ENCODE peak calls at places on chromosomes 3 and 15, in six cellular contexts. U is neural progenitor cell, Q is GM23248, D is GM23338, Y is hepatocyte, S is PC-9. N is an unnamed sample.

GRCh38 chr15:71329041-71329440 is 213.8 kb downstream of the THSD4 start:
- DNase-seq in U (no peak), Q (no peak), D (no peak), Y (no peak), S (no peak), N (no peak)

GRCh38 chr3:73086071-73086494 is 24.6 kb downstream of the EBLN2 start:
- DNase-seq in U (peak; percentile 64), Q (peak; percentile 68), D (peak; percentile 60), Y (peak; percentile 60), S (no peak), N (no peak)

GRCh38 chr15:59885832-59886231 is 118.3 kb upstream of the FOXB1 start:
- DNase-seq in U (no peak), Q (peak; percentile 19), D (peak; percentile 3), Y (peak; percentile 28), S (no peak), N (peak; percentile 48)

GRCh38 chr15:65896231-65896630 is 26.9 kb downstream of the RAB11A start:
- DNase-seq in U (no peak), Q (no peak), D (no peak), Y (no peak), S (no peak), N (no peak)

GRCh38 chr3:27094721-27095120 is 274.5 kb downstream of the NEK10 start:
- DNase-seq in U (no peak), Q (no peak), D (no peak), Y (no peak), S (no peak), N (no peak)

GRCh38 chr3:99708207-99708745 is 69.9 kb downstream of the COL8A1 start:
- DNase-seq in U (no peak), Q (no peak), D (no peak), Y (no peak), S (no peak), N (no peak)

GRCh38 chr3:53672987-53673386 is 173.2 kb downstream of the CHDH start:
- DNase-seq in U (no peak), Q (no peak), D (no peak), Y (peak; percentile 42), S (no peak), N (no peak)

GRCh38 chr15:48411971-48412591 is 80.9 kb downstream of the DUT start:
- DNase-seq in U (no peak), Q (peak; percentile 91), D (no peak), Y (no peak), S (no peak), N (no peak)

GRCh38 chr3:172317984-172318383 is 130.3 kb downstream of the GHSR start:
- DNase-seq in U (no peak), Q (peak; percentile 95), D (no peak), Y (no peak), S (peak; percentile 93), N (peak; percentile 13)

GRCh38 chr3:144142151-144142855 is 170.7 kb downstream of the DIPK2A start:
- DNase-seq in U (no peak), Q (peak; percentile 81), D (no peak), Y (peak; percentile 44), S (no peak), N (no peak)

GRCh38 chr3:69791919-69792399 is 52.7 kb downstream of the MITF start:
- DNase-seq in U (no peak), Q (peak; percentile 63), D (peak; percentile 29), Y (peak; percentile 19), S (no peak), N (no peak)

GRCh38 chr3:23172059-23172458 is 31.1 kb upstream of the UBE2E2 start:
- DNase-seq in U (no peak), Q (no peak), D (no peak), Y (no peak), S (no peak), N (no peak)

GRCh38 chr3:52528596-52529375 is 4.9 kb downstream of the NT5DC2 start:
- DNase-seq in U (peak; percentile 1), Q (no peak), D (no peak), Y (no peak), S (no peak), N (no peak)

GRCh38 chr3:132006605-132007204 is 28.1 kb downstream of the CPNE4 start:
- DNase-seq in U (peak; percentile 58), Q (peak; percentile 71), D (peak; percentile 68), Y (peak; percentile 46), S (no peak), N (no peak)

GRCh38 chr3:58452176-58452575 is 18.5 kb upstream of the PDHB start:
- DNase-seq in U (peak; percentile 11), Q (no peak), D (no peak), Y (no peak), S (no peak), N (no peak)

GRCh38 chr3:82144811-82145210 is 383.4 kb upstream of the GBE1 start:
- DNase-seq in U (no peak), Q (no peak), D (no peak), Y (no peak), S (no peak), N (no peak)

GRCh38 chr15:41894251-41894790 is 468 bp upstream of the SPTBN5 start:
- DNase-seq in U (no peak), Q (no peak), D (no peak), Y (no peak), S (no peak), N (no peak)

GRCh38 chr15:67897646-67898045 is 57.8 kb upstream of the RNU6-1 start:
- DNase-seq in U (no peak), Q (no peak), D (no peak), Y (no peak), S (no peak), N (no peak)

GRCh38 chr3:138594150-138594934 is at the start of gene CEP70:
- DNase-seq in U (peak; percentile 97), Q (peak; percentile 97), D (peak; percentile 98), Y (peak; percentile 98), S (peak; percentile 89), N (peak; percentile 59)

GRCh38 chr15:74387988-74388955 is 20.8 kb upstream of the CYP11A1 start:
- DNase-seq in U (peak; percentile 37), Q (no peak), D (peak; percentile 55), Y (no peak), S (peak; percentile 72), N (no peak)

GRCh38 chr3:132507657-132508056 is 89.4 kb upstream of the ACKR4 start:
- DNase-seq in U (no peak), Q (no peak), D (no peak), Y (no peak), S (no peak), N (no peak)

GRCh38 chr3:97232635-97233034 is 418.2 kb downstream of the EPHA6 start:
- DNase-seq in U (no peak), Q (no peak), D (no peak), Y (peak; percentile 57), S (peak; percentile 44), N (no peak)

GRCh38 chr3:122513386-122514122 is 1.2 kb downstream of the KPNA1 start:
- DNase-seq in U (peak; percentile 15), Q (peak; percentile 53), D (peak; percentile 51), Y (no peak), S (peak; percentile 69), N (no peak)

GRCh38 chr15:40846846-40847224 is 3.0 kb downstream of the SPINT1 start:
- DNase-seq in U (no peak), Q (peak; percentile 55), D (no peak), Y (peak; percentile 65), S (no peak), N (no peak)

GRCh38 chr3:188339410-188340295 is 185.7 kb downstream of the LPP start:
- DNase-seq in U (no peak), Q (no peak), D (peak; percentile 8), Y (no peak), S (no peak), N (no peak)

GRCh38 chr3:195583831-195584542 is at the start of gene APOD:
- DNase-seq in U (no peak), Q (peak; percentile 57), D (no peak), Y (peak; percentile 41), S (peak; percentile 34), N (no peak)

GRCh38 chr3:65951836-65952505 is 86.7 kb downstream of the MAGI1 start:
- DNase-seq in U (no peak), Q (no peak), D (no peak), Y (no peak), S (peak; percentile 93), N (no peak)

GRCh38 chr15:90560229-90560771 is 30.6 kb downstream of the CRTC3 start:
- DNase-seq in U (peak; percentile 48), Q (peak; percentile 95), D (no peak), Y (peak; percentile 49), S (no peak), N (no peak)

GRCh38 chr3:13088020-13089006 is 15.1 kb upstream of the IQSEC1 start:
- DNase-seq in U (no peak), Q (no peak), D (no peak), Y (no peak), S (no peak), N (no peak)

DNA sequence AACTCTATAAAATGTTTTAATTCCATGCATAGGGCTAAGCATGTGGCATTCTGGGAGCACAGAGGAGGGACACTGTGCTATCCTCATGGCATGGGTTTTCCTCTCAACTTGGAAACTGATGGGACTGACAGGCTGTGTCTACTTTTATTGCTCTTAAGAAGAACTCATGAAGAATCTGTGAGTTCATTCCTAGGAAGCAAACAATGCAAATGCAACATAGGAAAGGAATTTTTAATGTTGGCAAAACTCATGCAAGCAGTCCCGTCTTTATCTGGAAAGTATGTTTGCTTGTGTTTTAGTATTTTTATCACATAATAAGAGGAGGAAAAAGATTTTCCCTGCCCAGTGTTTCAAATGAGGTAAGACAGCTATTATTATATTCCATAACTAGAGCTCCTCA is 89.7 kb downstream of the TRIM42 start:
- DNase-seq in U (no peak), Q (peak; percentile 13), D (no peak), Y (no peak), S (no peak), N (no peak)
- TF ChIP-seq EZH2 in U (no peak), Q (no peak), D (no peak), Y (no peak), S (no peak), N (no peak)

GRCh38 chr15:86799226-86799625 is 719.6 kb downstream of the AGBL1 start:
- DNase-seq in U (no peak), Q (no peak), D (no peak), Y (no peak), S (no peak), N (no peak)
- H2AFZ ChIP-seq in U (no peak overlapping the region), Q (no peak overlapping the region), D (no peak overlapping the region), Y (no peak overlapping the region), S (no peak overlapping the region), N (no peak overlapping the region)

DNA sequence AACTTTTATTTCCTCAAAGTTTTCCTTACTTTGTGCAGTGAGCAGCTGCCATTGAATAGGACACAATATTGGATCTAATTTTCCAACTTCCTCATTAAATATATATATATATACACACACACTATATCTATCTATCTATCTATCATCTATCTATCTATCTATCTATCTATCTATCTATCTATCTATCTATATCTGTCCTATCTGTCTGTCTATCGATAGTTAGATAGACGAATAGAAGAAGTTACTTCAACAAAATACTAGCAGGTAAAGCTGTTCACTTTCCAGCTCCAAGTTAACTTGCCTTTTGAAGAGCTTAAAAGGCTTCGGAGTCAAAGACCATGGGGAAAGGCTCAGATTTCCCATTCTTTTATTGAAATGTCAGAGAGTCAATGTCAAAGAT is 3.6 kb upstream of the DLG1 start:
- DNase-seq in U (no peak), Q (no peak), D (no peak), Y (no peak), S (no peak), N (no peak)
- H4K20me1 ChIP-seq in U (peaks cover 4% of the 10 kb centered on the region), Q (no peaks in the 10 kb centered on the region), D (peaks cover 2% of the 10 kb centered on the region), Y (no peaks in the 10 kb centered on the region), S (no peaks in the 10 kb centered on the region), N (no peaks in the 10 kb centered on the region)

DNA sequence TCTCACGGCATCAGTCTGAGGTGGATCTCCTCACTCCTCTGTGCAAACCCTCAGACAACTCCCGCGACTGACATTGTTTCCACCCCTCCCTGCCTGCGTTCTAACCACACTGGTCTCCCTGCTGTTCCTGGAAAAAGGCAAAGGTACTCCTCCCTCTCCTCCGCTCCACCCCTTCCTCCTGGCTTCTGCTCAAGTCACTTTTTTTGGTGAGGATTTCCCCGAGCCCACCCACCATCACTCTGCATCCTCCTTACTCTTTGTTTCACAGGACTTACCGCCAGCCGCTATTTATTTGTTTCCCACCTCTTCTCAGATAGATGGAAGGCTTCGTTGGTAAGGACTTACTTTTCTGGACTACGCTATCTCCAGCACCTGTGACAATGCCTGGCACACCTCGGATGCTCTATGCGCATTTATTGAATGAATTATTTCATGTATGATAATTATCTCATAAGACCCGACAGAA is 25.6 kb downstream of the PRR23E start:
- DNase-seq in U (no peak), Q (no peak), D (no peak), Y (no peak), S (no peak), N (no peak)
- TF ChIP-seq EZH2 in U (no peak), Q (no peak), D (no peak), Y (no peak), S (no peak), N (no peak)

N was measured in keratinocyte.